ENCODE peak calls at places on chromosomes 6 and 20, in ten cellular contexts. One of them, this sample, is unnamed.
A peak's percentile ranks its signal among the peaks of the same experiment; 100 is the strongest.

GRCh38 chr6:1901556-1901955 is 291.8 kb downstream of the FOXC1 start:
- DNase-seq in adrenal gland: peak; percentile 7
- DNase-seq in heart left ventricle: no peak
- DNase-seq in fibroblast of lung: peak; percentile 50
- DNase-seq in CD8-positive, alpha-beta memory T cell: no peak
- DNase-seq in K562: no peak
- DNase-seq in effector memory CD4-positive, alpha-beta T cell: no peak
- DNase-seq in naive thymus-derived CD4-positive, alpha-beta T cell: no peak
- DNase-seq in endothelial cell of umbilical vein: no peak
- DNase-seq in PC-3: peak; percentile 38
- DNase-seq in this sample: peak; percentile 78

GRCh38 chr20:19868383-19868782 is 110.3 kb downstream of the RIN2 start:
- DNase-seq in K562: no peak
- DNase-seq in effector memory CD4-positive, alpha-beta T cell: no peak
- DNase-seq in PC-3: no peak
- DNase-seq in heart left ventricle: no peak
- DNase-seq in adrenal gland: no peak
- DNase-seq in endothelial cell of umbilical vein: no peak
- DNase-seq in naive thymus-derived CD4-positive, alpha-beta T cell: no peak
- DNase-seq in fibroblast of lung: no peak
- DNase-seq in CD8-positive, alpha-beta memory T cell: no peak
- DNase-seq in this sample: no peak

GRCh38 chr20:2814587-2815051 is at the start of gene C20orf141:
- DNase-seq in naive thymus-derived CD4-positive, alpha-beta T cell: peak; percentile 13
- DNase-seq in K562: peak; percentile 35
- DNase-seq in heart left ventricle: peak; percentile 50
- DNase-seq in fibroblast of lung: peak; percentile 96
- DNase-seq in CD8-positive, alpha-beta memory T cell: no peak
- DNase-seq in adrenal gland: peak; percentile 43
- DNase-seq in endothelial cell of umbilical vein: peak; percentile 40
- DNase-seq in effector memory CD4-positive, alpha-beta T cell: no peak
- DNase-seq in PC-3: peak; percentile 99
- DNase-seq in this sample: peak; percentile 97

GRCh38 chr6:150119256-150119655 is 23.6 kb upstream of the PPP1R14C start:
- DNase-seq in endothelial cell of umbilical vein: no peak
- DNase-seq in K562: no peak
- DNase-seq in fibroblast of lung: peak; percentile 28
- DNase-seq in heart left ventricle: no peak
- DNase-seq in effector memory CD4-positive, alpha-beta T cell: no peak
- DNase-seq in adrenal gland: no peak
- DNase-seq in CD8-positive, alpha-beta memory T cell: no peak
- DNase-seq in naive thymus-derived CD4-positive, alpha-beta T cell: no peak
- DNase-seq in PC-3: no peak
- DNase-seq in this sample: no peak

GRCh38 chr6:56794421-56794820 is 151.7 kb upstream of the DST start:
- DNase-seq in adrenal gland: no peak
- DNase-seq in heart left ventricle: no peak
- DNase-seq in PC-3: no peak
- DNase-seq in CD8-positive, alpha-beta memory T cell: no peak
- DNase-seq in effector memory CD4-positive, alpha-beta T cell: no peak
- DNase-seq in fibroblast of lung: peak; percentile 24
- DNase-seq in endothelial cell of umbilical vein: no peak
- DNase-seq in naive thymus-derived CD4-positive, alpha-beta T cell: no peak
- DNase-seq in K562: no peak
- DNase-seq in this sample: no peak

GRCh38 chr6:93468291-93468690 is 48.9 kb upstream of the EPHA7 start:
- DNase-seq in effector memory CD4-positive, alpha-beta T cell: no peak
- DNase-seq in endothelial cell of umbilical vein: no peak
- DNase-seq in CD8-positive, alpha-beta memory T cell: no peak
- DNase-seq in K562: no peak
- DNase-seq in fibroblast of lung: peak; percentile 65
- DNase-seq in heart left ventricle: no peak
- DNase-seq in adrenal gland: no peak
- DNase-seq in PC-3: peak; percentile 62
- DNase-seq in naive thymus-derived CD4-positive, alpha-beta T cell: no peak
- DNase-seq in this sample: peak; percentile 47

GRCh38 chr6:10429638-10430427 is 15.0 kb upstream of the TFAP2A start:
- DNase-seq in effector memory CD4-positive, alpha-beta T cell: no peak
- DNase-seq in PC-3: peak; percentile 75
- DNase-seq in K562: peak; percentile 63
- DNase-seq in CD8-positive, alpha-beta memory T cell: no peak
- DNase-seq in heart left ventricle: no peak
- DNase-seq in naive thymus-derived CD4-positive, alpha-beta T cell: no peak
- DNase-seq in adrenal gland: no peak
- DNase-seq in fibroblast of lung: peak; percentile 42
- DNase-seq in endothelial cell of umbilical vein: peak; percentile 65
- DNase-seq in this sample: peak; percentile 42

GRCh38 chr20:62745279-62745958 is 36.8 kb downstream of the NTSR1 start:
- DNase-seq in endothelial cell of umbilical vein: no peak
- DNase-seq in naive thymus-derived CD4-positive, alpha-beta T cell: no peak
- DNase-seq in heart left ventricle: no peak
- DNase-seq in PC-3: no peak
- DNase-seq in K562: no peak
- DNase-seq in effector memory CD4-positive, alpha-beta T cell: no peak
- DNase-seq in CD8-positive, alpha-beta memory T cell: no peak
- DNase-seq in adrenal gland: no peak
- DNase-seq in fibroblast of lung: no peak
- DNase-seq in this sample: no peak

DNA sequence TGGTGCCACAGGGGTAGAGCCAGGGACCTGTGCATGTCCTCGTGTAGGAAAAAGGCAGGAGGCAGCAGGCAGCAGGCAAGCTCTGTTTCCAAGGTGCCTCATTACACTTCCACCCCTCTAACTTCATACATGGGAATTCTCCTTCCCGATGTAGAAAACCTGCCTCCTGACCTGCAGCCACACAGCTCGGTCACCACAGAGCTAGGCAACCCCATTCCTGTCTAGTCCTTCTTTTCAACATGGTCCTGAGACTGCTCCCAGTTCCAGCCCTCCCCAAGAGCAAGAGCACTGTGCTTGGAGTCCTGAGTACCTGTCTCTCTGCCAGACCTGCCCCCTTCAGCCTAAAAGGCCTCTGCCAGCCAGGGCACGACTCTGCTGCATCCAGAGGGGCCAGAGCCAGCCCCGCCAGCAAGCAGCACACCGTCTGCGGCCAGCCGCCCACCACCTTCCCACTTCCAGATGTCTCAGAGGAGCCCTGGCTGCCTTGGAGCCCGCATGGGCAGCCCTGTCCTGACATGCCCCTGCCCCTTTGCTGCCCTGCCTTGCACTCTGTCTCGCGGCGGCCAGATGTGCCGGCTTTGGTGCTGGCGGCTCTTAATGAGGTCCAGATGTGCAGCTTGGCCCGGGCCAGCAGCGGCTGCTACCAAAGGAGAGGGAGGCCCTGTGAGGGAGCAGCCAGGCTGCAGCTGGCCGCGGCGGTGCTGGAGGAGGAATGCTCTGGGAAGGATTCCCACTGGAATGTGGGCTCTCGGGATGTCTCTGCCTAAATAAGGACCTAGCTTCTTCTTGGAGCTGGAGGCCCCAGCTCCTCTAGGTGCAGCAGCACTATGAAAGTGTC is 72.2 kb downstream of the FGD2 start:
- DNase-seq in K562: no peak
- DNase-seq in fibroblast of lung: peak; percentile 93
- DNase-seq in adrenal gland: no peak
- DNase-seq in CD8-positive, alpha-beta memory T cell: no peak
- DNase-seq in PC-3: no peak
- DNase-seq in heart left ventricle: peak; percentile 91
- DNase-seq in naive thymus-derived CD4-positive, alpha-beta T cell: no peak
- DNase-seq in endothelial cell of umbilical vein: no peak
- DNase-seq in effector memory CD4-positive, alpha-beta T cell: no peak
- DNase-seq in this sample: peak; percentile 54
- H3K4me3 ChIP-seq in K562: no peak overlapping the region
- H3K4me3 ChIP-seq in fibroblast of lung: no peak overlapping the region
- H3K4me3 ChIP-seq in adrenal gland: no peak overlapping the region
- H3K4me3 ChIP-seq in CD8-positive, alpha-beta memory T cell: no peak overlapping the region
- H3K4me3 ChIP-seq in PC-3: no peak overlapping the region
- H3K4me3 ChIP-seq in heart left ventricle: no peak overlapping the region
- H3K4me3 ChIP-seq in naive thymus-derived CD4-positive, alpha-beta T cell: no peak overlapping the region
- H3K4me3 ChIP-seq in endothelial cell of umbilical vein: no peak overlapping the region
- H3K4me3 ChIP-seq in effector memory CD4-positive, alpha-beta T cell: no peak overlapping the region
- H3K4me3 ChIP-seq in this sample: no peak overlapping the region

GRCh38 chr20:22560817-22561216 is 23.6 kb downstream of the FOXA2 start:
- DNase-seq in endothelial cell of umbilical vein: no peak
- DNase-seq in fibroblast of lung: no peak
- DNase-seq in adrenal gland: no peak
- DNase-seq in naive thymus-derived CD4-positive, alpha-beta T cell: no peak
- DNase-seq in heart left ventricle: no peak
- DNase-seq in K562: no peak
- DNase-seq in CD8-positive, alpha-beta memory T cell: no peak
- DNase-seq in PC-3: no peak
- DNase-seq in effector memory CD4-positive, alpha-beta T cell: no peak
- DNase-seq in this sample: no peak
- H3K27me3 ChIP-seq in endothelial cell of umbilical vein: peaks cover 60% of the 10 kb centered on the region
- H3K27me3 ChIP-seq in fibroblast of lung: no peaks in the 10 kb centered on the region
- H3K27me3 ChIP-seq in adrenal gland: peaks cover 54% of the 10 kb centered on the region
- H3K27me3 ChIP-seq in naive thymus-derived CD4-positive, alpha-beta T cell: no peaks in the 10 kb centered on the region
- H3K27me3 ChIP-seq in heart left ventricle: peaks cover 60% of the 10 kb centered on the region
- H3K27me3 ChIP-seq in K562: no peaks in the 10 kb centered on the region
- H3K27me3 ChIP-seq in CD8-positive, alpha-beta memory T cell: no peaks in the 10 kb centered on the region
- H3K27me3 ChIP-seq in PC-3: peaks cover 53% of the 10 kb centered on the region
- H3K27me3 ChIP-seq in effector memory CD4-positive, alpha-beta T cell: no peaks in the 10 kb centered on the region
- H3K27me3 ChIP-seq in this sample: peaks cover 51% of the 10 kb centered on the region

GRCh38 chr6:32189082-32189741 is 790 bp downstream of the PBX2 start:
- DNase-seq in fibroblast of lung: no peak
- DNase-seq in adrenal gland: no peak
- DNase-seq in endothelial cell of umbilical vein: no peak
- DNase-seq in K562: no peak
- DNase-seq in heart left ventricle: no peak
- DNase-seq in PC-3: no peak
- DNase-seq in effector memory CD4-positive, alpha-beta T cell: no peak
- DNase-seq in naive thymus-derived CD4-positive, alpha-beta T cell: no peak
- DNase-seq in CD8-positive, alpha-beta memory T cell: no peak
- DNase-seq in this sample: no peak

GRCh38 chr6:32189742-32190053 is 304 bp downstream of the PBX2 start:
- DNase-seq in adrenal gland: no peak
- DNase-seq in fibroblast of lung: no peak
- DNase-seq in heart left ventricle: no peak
- DNase-seq in effector memory CD4-positive, alpha-beta T cell: no peak
- DNase-seq in endothelial cell of umbilical vein: no peak
- DNase-seq in naive thymus-derived CD4-positive, alpha-beta T cell: no peak
- DNase-seq in K562: peak; percentile 53
- DNase-seq in CD8-positive, alpha-beta memory T cell: no peak
- DNase-seq in PC-3: no peak
- DNase-seq in this sample: no peak

GRCh38 chr6:32187009-32187709 is 2.8 kb downstream of the PBX2 start:
- DNase-seq in adrenal gland: no peak
- DNase-seq in PC-3: no peak
- DNase-seq in fibroblast of lung: no peak
- DNase-seq in effector memory CD4-positive, alpha-beta T cell: no peak
- DNase-seq in heart left ventricle: no peak
- DNase-seq in naive thymus-derived CD4-positive, alpha-beta T cell: no peak
- DNase-seq in K562: no peak
- DNase-seq in CD8-positive, alpha-beta memory T cell: no peak
- DNase-seq in endothelial cell of umbilical vein: peak; percentile 38
- DNase-seq in this sample: no peak

GRCh38 chr6:32190054-32190945 is at the start of gene PBX2:
- DNase-seq in heart left ventricle: peak; percentile 95
- DNase-seq in naive thymus-derived CD4-positive, alpha-beta T cell: peak; percentile 76
- DNase-seq in CD8-positive, alpha-beta memory T cell: peak; percentile 68
- DNase-seq in adrenal gland: peak; percentile 95
- DNase-seq in fibroblast of lung: peak; percentile 91
- DNase-seq in effector memory CD4-positive, alpha-beta T cell: peak; percentile 67
- DNase-seq in endothelial cell of umbilical vein: peak; percentile 93
- DNase-seq in PC-3: peak; percentile 74
- DNase-seq in K562: peak; percentile 93
- DNase-seq in this sample: peak; percentile 86

GRCh38 chr6:32188381-32189081 is 1.5 kb downstream of the PBX2 start:
- DNase-seq in PC-3: no peak
- DNase-seq in adrenal gland: no peak
- DNase-seq in effector memory CD4-positive, alpha-beta T cell: no peak
- DNase-seq in naive thymus-derived CD4-positive, alpha-beta T cell: no peak
- DNase-seq in CD8-positive, alpha-beta memory T cell: no peak
- DNase-seq in endothelial cell of umbilical vein: peak; percentile 29
- DNase-seq in fibroblast of lung: peak; percentile 22
- DNase-seq in K562: no peak
- DNase-seq in heart left ventricle: no peak
- DNase-seq in this sample: peak; percentile 14
- H3K27ac ChIP-seq in PC-3: no peak overlapping the region
- H3K27ac ChIP-seq in adrenal gland: peak overlapping the region; percentile 88
- H3K27ac ChIP-seq in effector memory CD4-positive, alpha-beta T cell: peak overlapping the region; percentile 95
- H3K27ac ChIP-seq in naive thymus-derived CD4-positive, alpha-beta T cell: peak overlapping the region; percentile 97
- H3K27ac ChIP-seq in CD8-positive, alpha-beta memory T cell: peak overlapping the region; percentile 85
- H3K27ac ChIP-seq in endothelial cell of umbilical vein: peak overlapping the region; percentile 51
- H3K27ac ChIP-seq in fibroblast of lung: peak overlapping the region; percentile 69
- H3K27ac ChIP-seq in K562: peak overlapping the region; percentile 93
- H3K27ac ChIP-seq in heart left ventricle: peak overlapping the region; percentile 90
- H3K27ac ChIP-seq in this sample: peak overlapping the region; percentile 65

GRCh38 chr6:130838250-130838649 is 11.0 kb downstream of the SMLR1 start:
- DNase-seq in endothelial cell of umbilical vein: no peak
- DNase-seq in CD8-positive, alpha-beta memory T cell: no peak
- DNase-seq in effector memory CD4-positive, alpha-beta T cell: no peak
- DNase-seq in fibroblast of lung: no peak
- DNase-seq in K562: no peak
- DNase-seq in adrenal gland: no peak
- DNase-seq in heart left ventricle: no peak
- DNase-seq in naive thymus-derived CD4-positive, alpha-beta T cell: no peak
- DNase-seq in PC-3: no peak
- DNase-seq in this sample: no peak

GRCh38 chr6:130839379-130839778 is 12.2 kb downstream of the SMLR1 start:
- DNase-seq in naive thymus-derived CD4-positive, alpha-beta T cell: no peak
- DNase-seq in endothelial cell of umbilical vein: no peak
- DNase-seq in effector memory CD4-positive, alpha-beta T cell: no peak
- DNase-seq in K562: no peak
- DNase-seq in fibroblast of lung: no peak
- DNase-seq in PC-3: no peak
- DNase-seq in CD8-positive, alpha-beta memory T cell: no peak
- DNase-seq in heart left ventricle: no peak
- DNase-seq in adrenal gland: no peak
- DNase-seq in this sample: no peak

GRCh38 chr6:130838971-130839370 is 11.8 kb downstream of the SMLR1 start:
- DNase-seq in effector memory CD4-positive, alpha-beta T cell: no peak
- DNase-seq in adrenal gland: no peak
- DNase-seq in CD8-positive, alpha-beta memory T cell: no peak
- DNase-seq in naive thymus-derived CD4-positive, alpha-beta T cell: no peak
- DNase-seq in heart left ventricle: no peak
- DNase-seq in endothelial cell of umbilical vein: no peak
- DNase-seq in K562: no peak
- DNase-seq in PC-3: no peak
- DNase-seq in fibroblast of lung: no peak
- DNase-seq in this sample: no peak

GRCh38 chr6:130836071-130836670 is 9.0 kb downstream of the SMLR1 start:
- DNase-seq in heart left ventricle: no peak
- DNase-seq in effector memory CD4-positive, alpha-beta T cell: no peak
- DNase-seq in adrenal gland: no peak
- DNase-seq in K562: no peak
- DNase-seq in naive thymus-derived CD4-positive, alpha-beta T cell: no peak
- DNase-seq in endothelial cell of umbilical vein: no peak
- DNase-seq in CD8-positive, alpha-beta memory T cell: no peak
- DNase-seq in PC-3: no peak
- DNase-seq in fibroblast of lung: no peak
- DNase-seq in this sample: no peak

DNA sequence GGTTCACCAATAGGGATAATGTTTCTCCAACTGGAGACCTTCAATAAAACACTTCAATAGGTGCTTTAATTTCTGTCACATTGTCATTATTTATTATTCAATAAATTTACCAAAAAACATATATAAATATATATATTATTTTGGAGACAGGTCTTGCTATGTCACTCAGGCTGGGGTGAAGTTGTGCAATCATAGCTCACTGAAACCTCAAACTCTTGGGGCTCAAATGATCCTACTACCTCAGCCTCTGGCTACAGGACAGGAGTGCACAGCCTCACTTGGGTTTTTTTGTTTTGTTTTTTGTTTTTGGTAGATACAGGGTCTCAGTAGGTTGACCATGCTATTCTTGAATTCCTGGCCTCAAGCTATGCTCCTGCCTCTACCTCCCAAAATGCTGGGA is 9.9 kb downstream of the SMLR1 start:
- DNase-seq in K562: no peak
- DNase-seq in fibroblast of lung: no peak
- DNase-seq in heart left ventricle: no peak
- DNase-seq in naive thymus-derived CD4-positive, alpha-beta T cell: no peak
- DNase-seq in CD8-positive, alpha-beta memory T cell: no peak
- DNase-seq in effector memory CD4-positive, alpha-beta T cell: no peak
- DNase-seq in PC-3: no peak
- DNase-seq in endothelial cell of umbilical vein: no peak
- DNase-seq in adrenal gland: no peak
- DNase-seq in this sample: no peak
- H3K4me3 ChIP-seq in K562: no peak overlapping the region
- H3K4me3 ChIP-seq in fibroblast of lung: no peak overlapping the region
- H3K4me3 ChIP-seq in heart left ventricle: no peak overlapping the region
- H3K4me3 ChIP-seq in naive thymus-derived CD4-positive, alpha-beta T cell: no peak overlapping the region
- H3K4me3 ChIP-seq in CD8-positive, alpha-beta memory T cell: no peak overlapping the region
- H3K4me3 ChIP-seq in effector memory CD4-positive, alpha-beta T cell: no peak overlapping the region
- H3K4me3 ChIP-seq in PC-3: no peak overlapping the region
- H3K4me3 ChIP-seq in endothelial cell of umbilical vein: no peak overlapping the region
- H3K4me3 ChIP-seq in adrenal gland: no peak overlapping the region
- H3K4me3 ChIP-seq in this sample: no peak overlapping the region

This sample was measured in brain microvascular endothelial cell.